ENCODE peak calls at places on chromosomes 5 and 9, in eight cellular contexts. One of them, this sample, is unnamed.

GRCh38 chr5:2507611-2508010 is 243.9 kb downstream of the IRX2 start:
- DNase-seq in omental fat pad: no peak
- DNase-seq in CD8-positive, alpha-beta T cell: no peak
- DNase-seq in body of pancreas: no peak
- DNase-seq in endothelial cell: no peak
- DNase-seq in HFF-Myc: no peak
- DNase-seq in astrocyte of the spinal cord: no peak
- DNase-seq in pancreas: no peak
- DNase-seq in this sample: no peak

GRCh38 chr9:129712595-129713524 is 40.0 kb downstream of the PTGES start:
- DNase-seq in omental fat pad: no peak
- DNase-seq in CD8-positive, alpha-beta T cell: no peak
- DNase-seq in body of pancreas: no peak
- DNase-seq in endothelial cell: no peak
- DNase-seq in HFF-Myc: peak
- DNase-seq in astrocyte of the spinal cord: peak
- DNase-seq in pancreas: no peak
- DNase-seq in this sample: no peak

GRCh38 chr5:1323803-1324173 is 21.1 kb downstream of the CLPTM1L start:
- DNase-seq in omental fat pad: no peak
- DNase-seq in CD8-positive, alpha-beta T cell: no peak
- DNase-seq in body of pancreas: no peak
- DNase-seq in endothelial cell: no peak
- DNase-seq in HFF-Myc: no peak
- DNase-seq in astrocyte of the spinal cord: no peak
- DNase-seq in pancreas: no peak
- DNase-seq in this sample: no peak

GRCh38 chr9:83130541-83130940 is 67.6 kb upstream of the RASEF start:
- DNase-seq in omental fat pad: no peak
- DNase-seq in CD8-positive, alpha-beta T cell: no peak
- DNase-seq in body of pancreas: no peak
- DNase-seq in endothelial cell: no peak
- DNase-seq in HFF-Myc: no peak
- DNase-seq in astrocyte of the spinal cord: peak
- DNase-seq in pancreas: no peak
- DNase-seq in this sample: no peak

GRCh38 chr9:87640385-87640795 is 85.5 kb upstream of the CTSL start:
- DNase-seq in omental fat pad: no peak
- DNase-seq in CD8-positive, alpha-beta T cell: no peak
- DNase-seq in body of pancreas: peak
- DNase-seq in endothelial cell: no peak
- DNase-seq in HFF-Myc: peak
- DNase-seq in astrocyte of the spinal cord: peak
- DNase-seq in pancreas: peak
- DNase-seq in this sample: no peak

GRCh38 chr9:9804109-9804508 is 808.7 kb downstream of the PTPRD start:
- DNase-seq in omental fat pad: no peak
- DNase-seq in CD8-positive, alpha-beta T cell: no peak
- DNase-seq in body of pancreas: no peak
- DNase-seq in endothelial cell: no peak
- DNase-seq in HFF-Myc: no peak
- DNase-seq in astrocyte of the spinal cord: no peak
- DNase-seq in pancreas: no peak
- DNase-seq in this sample: no peak

GRCh38 chr9:14961372-14962068 is 51.3 kb upstream of the FREM1 start:
- DNase-seq in omental fat pad: no peak
- DNase-seq in CD8-positive, alpha-beta T cell: no peak
- DNase-seq in body of pancreas: peak
- DNase-seq in endothelial cell: no peak
- DNase-seq in HFF-Myc: no peak
- DNase-seq in astrocyte of the spinal cord: no peak
- DNase-seq in pancreas: peak
- DNase-seq in this sample: no peak

GRCh38 chr5:3325206-3325605 is 270.4 kb upstream of the IRX1 start:
- DNase-seq in omental fat pad: no peak
- DNase-seq in CD8-positive, alpha-beta T cell: no peak
- DNase-seq in body of pancreas: no peak
- DNase-seq in endothelial cell: no peak
- DNase-seq in HFF-Myc: no peak
- DNase-seq in astrocyte of the spinal cord: peak
- DNase-seq in pancreas: no peak
- DNase-seq in this sample: no peak

GRCh38 chr5:94508421-94509148 is 109.8 kb downstream of the KIAA0825 start:
- DNase-seq in omental fat pad: no peak
- DNase-seq in CD8-positive, alpha-beta T cell: no peak
- DNase-seq in body of pancreas: no peak
- DNase-seq in endothelial cell: no peak
- DNase-seq in HFF-Myc: no peak
- DNase-seq in astrocyte of the spinal cord: no peak
- DNase-seq in pancreas: no peak
- DNase-seq in this sample: no peak

GRCh38 chr9:33447404-33448158 is at the start of gene AQP3:
- DNase-seq in omental fat pad: no peak
- DNase-seq in CD8-positive, alpha-beta T cell: peak
- DNase-seq in body of pancreas: peak
- DNase-seq in endothelial cell: peak
- DNase-seq in HFF-Myc: no peak
- DNase-seq in astrocyte of the spinal cord: peak
- DNase-seq in pancreas: peak
- DNase-seq in this sample: no peak

GRCh38 chr5:18740301-18740700 is 1106.0 kb downstream of the TAF11L14 start:
- DNase-seq in omental fat pad: no peak
- DNase-seq in CD8-positive, alpha-beta T cell: no peak
- DNase-seq in body of pancreas: no peak
- DNase-seq in endothelial cell: no peak
- DNase-seq in HFF-Myc: no peak
- DNase-seq in astrocyte of the spinal cord: no peak
- DNase-seq in pancreas: no peak
- DNase-seq in this sample: no peak

GRCh38 chr5:30853158-30853557 is 340.3 kb upstream of the CDH6 start:
- DNase-seq in omental fat pad: no peak
- DNase-seq in CD8-positive, alpha-beta T cell: no peak
- DNase-seq in body of pancreas: no peak
- DNase-seq in endothelial cell: no peak
- DNase-seq in HFF-Myc: no peak
- DNase-seq in astrocyte of the spinal cord: no peak
- DNase-seq in pancreas: no peak
- DNase-seq in this sample: no peak

GRCh38 chr5:59600998-59601397 is 292.5 kb downstream of the PDE4D start:
- DNase-seq in omental fat pad: no peak
- DNase-seq in CD8-positive, alpha-beta T cell: no peak
- DNase-seq in body of pancreas: no peak
- DNase-seq in endothelial cell: no peak
- DNase-seq in HFF-Myc: no peak
- DNase-seq in astrocyte of the spinal cord: no peak
- DNase-seq in pancreas: no peak
- DNase-seq in this sample: no peak

GRCh38 chr5:79774855-79775237 is 85.2 kb downstream of the CMYA5 start:
- DNase-seq in omental fat pad: no peak
- DNase-seq in CD8-positive, alpha-beta T cell: no peak
- DNase-seq in body of pancreas: no peak
- DNase-seq in endothelial cell: no peak
- DNase-seq in HFF-Myc: no peak
- DNase-seq in astrocyte of the spinal cord: no peak
- DNase-seq in pancreas: no peak
- DNase-seq in this sample: no peak
- TF ChIP-seq CTCF in omental fat pad: no peak
- TF ChIP-seq CTCF in CD8-positive, alpha-beta T cell: no peak
- TF ChIP-seq CTCF in body of pancreas: no peak
- TF ChIP-seq CTCF in endothelial cell: no peak
- TF ChIP-seq CTCF in HFF-Myc: no peak
- TF ChIP-seq CTCF in astrocyte of the spinal cord: no peak
- TF ChIP-seq CTCF in pancreas: no peak
- TF ChIP-seq CTCF in this sample: no peak

GRCh38 chr5:165607026-165607425 is 2101.6 kb downstream of the MAT2B start:
- DNase-seq in omental fat pad: no peak
- DNase-seq in CD8-positive, alpha-beta T cell: no peak
- DNase-seq in body of pancreas: no peak
- DNase-seq in endothelial cell: no peak
- DNase-seq in HFF-Myc: no peak
- DNase-seq in astrocyte of the spinal cord: no peak
- DNase-seq in pancreas: no peak
- DNase-seq in this sample: no peak
- TF ChIP-seq CTCF in omental fat pad: no peak
- TF ChIP-seq CTCF in CD8-positive, alpha-beta T cell: no peak
- TF ChIP-seq CTCF in body of pancreas: no peak
- TF ChIP-seq CTCF in endothelial cell: no peak
- TF ChIP-seq CTCF in HFF-Myc: no peak
- TF ChIP-seq CTCF in astrocyte of the spinal cord: no peak
- TF ChIP-seq CTCF in pancreas: no peak
- TF ChIP-seq CTCF in this sample: no peak

DNA sequence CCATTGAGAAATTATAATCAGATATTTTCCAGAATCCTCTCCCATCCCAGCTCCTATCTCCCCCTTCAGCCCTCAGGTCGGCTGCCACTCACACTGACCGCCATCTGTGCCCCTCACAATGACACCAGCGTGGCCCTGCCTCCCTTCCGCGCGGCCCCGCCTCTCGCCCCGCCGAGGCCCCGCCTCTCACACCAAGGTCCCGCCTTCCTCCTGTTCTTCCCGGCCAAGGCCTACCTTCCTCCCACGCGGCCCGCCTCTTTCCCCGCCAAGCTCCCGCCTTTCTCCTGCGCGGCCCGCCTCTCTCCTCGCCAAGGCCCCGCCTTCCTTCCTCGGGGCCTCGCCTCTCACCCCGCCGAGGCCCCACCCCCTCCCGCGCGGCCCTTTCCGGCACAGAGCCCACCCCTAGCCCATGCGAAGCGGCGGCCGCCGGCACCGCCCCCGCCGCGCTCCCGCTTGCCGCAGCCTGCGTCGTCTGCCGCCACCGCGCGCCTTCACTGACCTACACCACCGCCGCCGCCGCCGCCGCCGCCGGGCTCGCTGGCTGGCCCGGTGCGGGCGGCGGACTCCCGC is at the start of gene DNAJC21:
- DNase-seq in omental fat pad: peak
- DNase-seq in CD8-positive, alpha-beta T cell: peak
- DNase-seq in body of pancreas: peak
- DNase-seq in endothelial cell: peak
- DNase-seq in HFF-Myc: peak
- DNase-seq in astrocyte of the spinal cord: peak
- DNase-seq in pancreas: peak
- DNase-seq in this sample: peak
- TF ChIP-seq CTCF in omental fat pad: no peak
- TF ChIP-seq CTCF in CD8-positive, alpha-beta T cell: no peak
- TF ChIP-seq CTCF in body of pancreas: no peak
- TF ChIP-seq CTCF in endothelial cell: no peak
- TF ChIP-seq CTCF in HFF-Myc: no peak
- TF ChIP-seq CTCF in astrocyte of the spinal cord: no peak
- TF ChIP-seq CTCF in pancreas: no peak
- TF ChIP-seq CTCF in this sample: no peak

GRCh38 chr5:43400082-43400481 is 12.1 kb downstream of the CCL28 start:
- DNase-seq in omental fat pad: no peak
- DNase-seq in CD8-positive, alpha-beta T cell: no peak
- DNase-seq in body of pancreas: no peak
- DNase-seq in endothelial cell: no peak
- DNase-seq in HFF-Myc: no peak
- DNase-seq in astrocyte of the spinal cord: peak
- DNase-seq in pancreas: no peak
- DNase-seq in this sample: no peak

GRCh38 chr5:43396762-43397304 is 15.4 kb downstream of the CCL28 start:
- DNase-seq in omental fat pad: no peak
- DNase-seq in CD8-positive, alpha-beta T cell: peak
- DNase-seq in body of pancreas: peak
- DNase-seq in endothelial cell: peak
- DNase-seq in HFF-Myc: no peak
- DNase-seq in astrocyte of the spinal cord: peak
- DNase-seq in pancreas: peak
- DNase-seq in this sample: no peak

DNA sequence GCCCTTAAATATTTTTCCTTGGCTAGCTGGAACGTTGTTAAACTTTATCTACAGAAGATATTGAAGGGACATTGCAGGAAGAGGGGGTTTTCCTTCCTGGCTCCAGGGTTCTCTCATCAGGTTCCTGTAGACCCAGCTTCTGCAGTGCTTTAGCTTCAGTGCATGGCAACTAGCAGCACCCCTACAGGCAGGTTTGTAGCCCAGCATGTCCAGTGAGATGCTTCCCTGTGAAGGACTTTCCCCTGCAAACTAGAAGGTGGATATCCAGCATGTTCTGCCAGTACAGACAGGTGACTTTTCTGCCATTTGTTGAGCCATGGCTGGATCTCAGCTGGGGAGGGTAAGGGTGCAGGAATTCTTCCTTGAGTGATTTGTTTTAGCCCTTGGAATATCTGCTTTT is 10.4 kb downstream of the CCL28 start:
- DNase-seq in omental fat pad: no peak
- DNase-seq in CD8-positive, alpha-beta T cell: no peak
- DNase-seq in body of pancreas: no peak
- DNase-seq in endothelial cell: no peak
- DNase-seq in HFF-Myc: no peak
- DNase-seq in astrocyte of the spinal cord: no peak
- DNase-seq in pancreas: no peak
- DNase-seq in this sample: no peak
- TF ChIP-seq CTCF in omental fat pad: no peak
- TF ChIP-seq CTCF in CD8-positive, alpha-beta T cell: no peak
- TF ChIP-seq CTCF in body of pancreas: no peak
- TF ChIP-seq CTCF in endothelial cell: no peak
- TF ChIP-seq CTCF in HFF-Myc: peak
- TF ChIP-seq CTCF in astrocyte of the spinal cord: peak
- TF ChIP-seq CTCF in pancreas: no peak
- TF ChIP-seq CTCF in this sample: peak

This sample was measured in chondrocyte.